ENCODE peak calls at places on chromosomes 6 and 20, in eight cellular contexts. I is A549, V is HepG2, X is Panc1, W is HCT116, P is K562, N is GM12878, M is GM23338. Z is an unnamed sample.
A peak's percentile ranks its signal among the peaks of the same experiment; 100 is the strongest.

GRCh38 chr6:63475707-63476106 is 96.6 kb upstream of the LOC128125822 start:
- DNase-seq in I (no peak), V (peak; percentile 16), X (no peak), W (no peak), P (no peak), N (no peak), M (peak; percentile 17), Z (no peak)

GRCh38 chr6:31572041-31572911 is at the start of gene LTA:
- DNase-seq in I (no peak), V (no peak), X (no peak), W (no peak), P (no peak), N (no peak), M (no peak), Z (no peak)

GRCh38 chr20:4987130-4987529 is 14.2 kb downstream of the SLC23A2 start:
- DNase-seq in I (no peak), V (no peak), X (no peak), W (no peak), P (no peak), N (no peak), M (no peak), Z (no peak)

GRCh38 chr6:3444276-3445088 is 12.4 kb downstream of the SLC22A23 start:
- DNase-seq in I (no peak), V (peak; percentile 62), X (no peak), W (no peak), P (no peak), N (no peak), M (no peak), Z (no peak)

GRCh38 chr6:13038315-13039261 is 289.7 kb downstream of the TBC1D7 start:
- DNase-seq in I (no peak), V (no peak), X (no peak), W (no peak), P (no peak), N (no peak), M (no peak), Z (no peak)

GRCh38 chr6:165748390-165748789 is 85.3 kb upstream of the PDE10A start:
- DNase-seq in I (no peak), V (no peak), X (no peak), W (no peak), P (no peak), N (no peak), M (no peak), Z (no peak)

GRCh38 chr6:122770835-122771601 is 8.5 kb upstream of the FABP7 start:
- DNase-seq in I (no peak), V (peak; percentile 25), X (no peak), W (no peak), P (no peak), N (no peak), M (peak; percentile 58), Z (peak; percentile 87)

GRCh38 chr6:52531396-52531795 is 45.5 kb downstream of the TRAM2 start:
- DNase-seq in I (no peak), V (no peak), X (no peak), W (no peak), P (no peak), N (no peak), M (no peak), Z (no peak)

GRCh38 chr6:84801250-84801649 is 36.9 kb upstream of the TBX18 start:
- DNase-seq in I (no peak), V (no peak), X (no peak), W (no peak), P (no peak), N (no peak), M (no peak), Z (no peak)

GRCh38 chr20:45111799-45112471 is 3.0 kb downstream of the WFDC5 start:
- DNase-seq in I (peak; percentile 20), V (peak; percentile 56), X (no peak), W (no peak), P (peak; percentile 54), N (no peak), M (peak; percentile 83), Z (no peak)

GRCh38 chr20:48107560-48107959 is 322.3 kb upstream of the SULF2 start:
- DNase-seq in I (no peak), V (no peak), X (no peak), W (no peak), P (no peak), N (no peak), M (no peak), Z (no peak)

GRCh38 chr20:11711214-11711613 is 206.5 kb upstream of the BTBD3 start:
- DNase-seq in I (no peak), V (no peak), X (no peak), W (no peak), P (no peak), N (no peak), M (peak; percentile 31), Z (no peak)

GRCh38 chr6:112037783-112038216 is 16.1 kb upstream of the CCN6 start:
- DNase-seq in I (peak; percentile 30), V (no peak), X (no peak), W (no peak), P (no peak), N (no peak), M (no peak), Z (no peak)

GRCh38 chr20:43915209-43916072 is 789 bp downstream of the TOX2 start:
- DNase-seq in I (no peak), V (no peak), X (no peak), W (no peak), P (no peak), N (no peak), M (peak; percentile 67), Z (no peak)

DNA sequence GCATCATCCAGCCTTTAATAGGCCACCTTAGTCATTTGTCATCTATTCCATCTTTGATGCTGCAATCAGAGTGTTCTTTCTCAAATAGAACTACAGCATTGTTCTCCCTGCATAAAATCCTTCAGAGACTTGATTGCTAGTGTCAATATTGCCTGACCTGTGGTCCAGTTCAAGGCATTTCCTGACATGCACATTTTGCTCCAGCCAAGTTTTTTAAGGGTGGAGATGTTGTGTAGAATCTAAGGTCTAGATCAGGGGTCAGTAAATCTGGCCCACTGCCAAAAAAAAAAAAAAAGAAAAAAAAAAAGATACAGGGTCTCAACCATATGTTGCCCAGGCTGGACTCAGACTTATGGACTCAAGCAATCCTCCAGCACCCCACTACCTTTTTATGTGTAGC is 354.4 kb downstream of the FRK start:
- DNase-seq in I (no peak), V (peak; percentile 68), X (no peak), W (no peak), P (no peak), N (no peak), M (no peak), Z (no peak)
- TF ChIP-seq REST in I (no peak), V (no peak), X (no peak), W (no peak), P (no peak), N (no peak), M (no peak), Z (no peak)

DNA sequence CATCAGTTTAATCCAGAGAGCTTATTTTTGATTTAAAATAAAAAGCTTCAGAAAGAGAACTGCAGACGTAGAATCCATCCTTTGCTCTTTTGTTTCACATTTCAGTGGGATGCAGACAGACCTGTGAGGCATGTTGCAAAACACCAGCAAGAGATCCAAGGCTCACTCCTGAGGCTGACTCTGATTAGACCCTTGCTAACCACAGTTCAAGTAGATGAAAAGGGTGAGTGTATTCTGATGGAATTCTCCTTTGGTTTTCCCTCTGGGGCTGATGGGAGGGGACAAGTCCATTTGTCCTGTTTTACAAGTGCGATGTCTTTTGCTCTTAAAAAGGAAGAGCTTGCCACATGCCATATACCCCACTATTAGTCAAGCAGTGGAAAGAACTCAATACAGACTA is 772.8 kb downstream of the MAFB start:
- DNase-seq in I (no peak), V (no peak), X (no peak), W (no peak), P (no peak), N (no peak), M (peak; percentile 8), Z (no peak)
- TF ChIP-seq REST in I (no peak), V (no peak), X (no peak), W (no peak), P (no peak), N (no peak), M (no peak), Z (no peak)

GRCh38 chr6:15663057-15663638 is 320 bp upstream of the DTNBP1 start:
- DNase-seq in I (peak; percentile 54), V (no peak), X (peak; percentile 8), W (peak; percentile 34), P (no peak), N (peak; percentile 34), M (no peak), Z (no peak)

GRCh38 chr6:15665237-15665636 is 2.4 kb upstream of the DTNBP1 start:
- DNase-seq in I (no peak), V (no peak), X (no peak), W (no peak), P (no peak), N (no peak), M (no peak), Z (no peak)

GRCh38 chr6:15662246-15663056 is at the start of gene DTNBP1:
- DNase-seq in I (peak; percentile 24), V (peak; percentile 58), X (no peak), W (no peak), P (peak; percentile 92), N (peak; percentile 40), M (peak; percentile 80), Z (peak; percentile 65)

GRCh38 chr6:15659181-15659580 is 3.6 kb downstream of the DTNBP1 start:
- DNase-seq in I (no peak), V (no peak), X (no peak), W (no peak), P (no peak), N (no peak), M (no peak), Z (no peak)

GRCh38 chr6:15661815-15662245 is 998 bp downstream of the DTNBP1 start:
- DNase-seq in I (no peak), V (no peak), X (no peak), W (no peak), P (peak; percentile 19), N (no peak), M (no peak), Z (no peak)
- TF ChIP-seq REST in I (no peak), V (no peak), X (no peak), W (no peak), P (no peak), N (no peak), M (no peak), Z (no peak)

GRCh38 chr20:22583773-22584629 is at the start of gene FOXA2:
- DNase-seq in I (peak; percentile 96), V (peak; percentile 93), X (no peak), W (no peak), P (peak; percentile 37), N (no peak), M (peak; percentile 82), Z (no peak)

GRCh38 chr20:22584922-22585785 is 782 bp upstream of the FOXA2 start:
- DNase-seq in I (peak; percentile 86), V (peak; percentile 93), X (no peak), W (no peak), P (no peak), N (no peak), M (peak; percentile 72), Z (no peak)

GRCh38 chr20:22585786-22586493 is 1.6 kb upstream of the FOXA2 start:
- DNase-seq in I (no peak), V (no peak), X (no peak), W (no peak), P (no peak), N (no peak), M (no peak), Z (no peak)

GRCh38 chr20:22582960-22583772 is 1.2 kb downstream of the FOXA2 start:
- DNase-seq in I (peak; percentile 44), V (peak; percentile 36), X (no peak), W (no peak), P (no peak), N (no peak), M (peak; percentile 49), Z (no peak)

DNA sequence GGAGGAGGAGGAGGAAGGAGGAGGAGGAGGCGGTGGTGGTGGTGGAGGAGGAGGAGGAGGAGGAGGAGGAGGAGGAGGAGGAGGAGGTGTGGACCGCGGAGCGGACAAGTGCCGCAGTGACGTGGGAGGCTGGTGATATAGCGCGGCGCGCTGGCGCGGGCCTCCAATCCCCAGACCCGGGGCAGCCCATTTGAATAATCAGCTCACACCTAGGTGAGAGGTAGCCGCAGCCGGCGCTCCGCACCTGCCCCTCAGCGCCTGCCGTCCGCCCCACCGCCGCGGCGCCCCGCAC is 204 bp upstream of the FOXA2 start:
- DNase-seq in I (peak; percentile 96), V (peak; percentile 70), X (no peak), W (no peak), P (peak; percentile 12), N (no peak), M (peak; percentile 81), Z (no peak)
- TF ChIP-seq REST in I (no peak), V (no peak), X (no peak), W (no peak), P (no peak), N (no peak), M (no peak), Z (no peak)